ENCODE peak calls at places on chromosomes 6 and 20, in five cellular contexts. K, R, Y, X and G are unnamed samples.

GRCh38 chr6:158303210-158303731 is 9.0 kb upstream of the TULP4 start:
- DNase-seq in K (no peak), R (no peak), Y (no peak), X (no peak), G (no peak)

GRCh38 chr6:148212366-148212765 is 130.3 kb upstream of the SASH1 start:
- DNase-seq in K (no peak), R (no peak), Y (no peak), X (no peak), G (no peak)

GRCh38 chr6:150632785-150633465 is 33.2 kb downstream of the PLEKHG1 start:
- DNase-seq in K (no peak), R (no peak), Y (peak; percentile 58), X (no peak), G (no peak)

GRCh38 chr6:124487778-124488431 is 474.3 kb upstream of the RNF217 start:
- DNase-seq in K (no peak), R (no peak), Y (no peak), X (no peak), G (no peak)

GRCh38 chr6:26216886-26217713 is 129.9 kb downstream of the HFE start:
- DNase-seq in K (peak; percentile 55), R (no peak), Y (no peak), X (peak; percentile 61), G (no peak)

GRCh38 chr6:149489967-149490366 is 5.2 kb upstream of the ZC3H12D start:
- DNase-seq in K (no peak), R (no peak), Y (no peak), X (no peak), G (no peak)

GRCh38 chr6:98200084-98200483 is 634.3 kb upstream of the POU3F2 start:
- DNase-seq in K (no peak), R (no peak), Y (no peak), X (no peak), G (no peak)

GRCh38 chr6:115819506-115819905 is 241.2 kb downstream of the FRK start:
- DNase-seq in K (no peak), R (no peak), Y (no peak), X (no peak), G (no peak)

GRCh38 chr6:27208042-27208441 is 39.5 kb upstream of the PRSS16 start:
- DNase-seq in K (no peak), R (no peak), Y (no peak), X (no peak), G (no peak)

GRCh38 chr20:47348539-47349142 is 7.9 kb downstream of the ZMYND8 start:
- DNase-seq in K (no peak), R (no peak), Y (no peak), X (no peak), G (no peak)

GRCh38 chr20:56870271-56870670 is 241.2 kb downstream of the TFAP2C start:
- DNase-seq in K (no peak), R (no peak), Y (no peak), X (no peak), G (no peak)

GRCh38 chr20:41029150-41029872 is 689 bp downstream of the TOP1 start:
- DNase-seq in K (no peak), R (no peak), Y (peak; percentile 61), X (peak; percentile 10), G (peak; percentile 48)

GRCh38 chr6:108361312-108361932 is 66.6 kb downstream of the AFG1L start:
- DNase-seq in K (no peak), R (no peak), Y (no peak), X (no peak), G (no peak)

GRCh38 chr6:49453221-49453620 is 9.8 kb downstream of the MMUT start:
- DNase-seq in K (no peak), R (no peak), Y (no peak), X (no peak), G (no peak)

GRCh38 chr6:168527451-168528210 is 86.6 kb downstream of the SMOC2 start:
- DNase-seq in K (no peak), R (no peak), Y (no peak), X (no peak), G (no peak)

GRCh38 chr20:49400410-49400809 is 82.1 kb downstream of the KCNB1 start:
- DNase-seq in K (no peak), R (no peak), Y (no peak), X (no peak), G (no peak)

GRCh38 chr20:45359069-45359405 is 3.9 kb upstream of the SYS1 start:
- DNase-seq in K (no peak), R (no peak), Y (no peak), X (no peak), G (no peak)

GRCh38 chr6:142058216-142058925 is 74.4 kb upstream of the GJE1 start:
- DNase-seq in K (no peak), R (no peak), Y (no peak), X (no peak), G (no peak)

GRCh38 chr6:14542670-14543366 is 425.2 kb downstream of the CD83 start:
- DNase-seq in K (peak; percentile 51), R (no peak), Y (peak; percentile 38), X (no peak), G (no peak)

GRCh38 chr6:6622557-6622956 is 34.0 kb downstream of the LY86 start:
- DNase-seq in K (no peak), R (no peak), Y (no peak), X (no peak), G (no peak)

GRCh38 chr20:64176548-64177419 is 12.5 kb downstream of the MYT1 start:
- DNase-seq in K (peak; percentile 71), R (no peak), Y (no peak), X (no peak), G (peak; percentile 62)

GRCh38 chr6:41939091-41939847 is 2.3 kb downstream of the CCND3 start:
- DNase-seq in K (peak; percentile 31), R (no peak), Y (no peak), X (no peak), G (no peak)

GRCh38 chr20:14415492-14415891 is 78.1 kb upstream of the FLRT3 start:
- DNase-seq in K (no peak), R (no peak), Y (no peak), X (no peak), G (no peak)

GRCh38 chr6:7979831-7980230 is 69.2 kb upstream of the TXNDC5 start:
- DNase-seq in K (no peak), R (no peak), Y (no peak), X (no peak), G (no peak)

GRCh38 chr6:34982424-34982852 is 93.4 kb downstream of the ANKS1A start:
- DNase-seq in K (peak; percentile 50), R (no peak), Y (peak; percentile 21), X (no peak), G (peak; percentile 20)

GRCh38 chr6:163522033-163522432 is 107.5 kb downstream of the QKI start:
- DNase-seq in K (no peak), R (no peak), Y (no peak), X (no peak), G (no peak)

GRCh38 chr20:34084227-34084923 is 27.7 kb downstream of the EIF2S2 start:
- DNase-seq in K (no peak), R (no peak), Y (no peak), X (no peak), G (no peak)

GRCh38 chr6:13013681-13014550 is 297.3 kb downstream of the PHACTR1 start:
- DNase-seq in K (no peak), R (no peak), Y (peak; percentile 39), X (no peak), G (peak; percentile 63)

GRCh38 chr6:36318690-36319435 is 17.8 kb downstream of the BNIP5 start:
- DNase-seq in K (no peak), R (no peak), Y (no peak), X (no peak), G (no peak)

GRCh38 chr20:4076033-4076432 is 60.7 kb upstream of the RNF24 start:
- DNase-seq in K (no peak), R (no peak), Y (no peak), X (no peak), G (no peak)

GRCh38 chr20:25453035-25453810 is 45.8 kb downstream of the GINS1 start:
- DNase-seq in K (peak; percentile 8), R (no peak), Y (no peak), X (no peak), G (no peak)

GRCh38 chr20:2657241-2657640 is 4.8 kb downstream of the NOP56 start:
- DNase-seq in K (no peak), R (no peak), Y (no peak), X (no peak), G (no peak)